ENCODE peak calls at places on chromosomes 16 and 17, in ten cellular contexts. One of them, this sample, is unnamed.

GRCh38 chr17:7296189-7296861 is 1.9 kb upstream of the YBX2 start:
- DNase-seq in stimulated activated CD4-positive, alpha-beta T cell treated with anti-CD3 and anti-CD28 coated beads, Interleukin-4, amount 100 ng/mL, for 24 hours: peak; percentile 65
- DNase-seq in activated T-helper 1 cell treated with Interleukin-2 at 50 U/mL for 16 hours: peak; percentile 53
- DNase-seq in HCEC 1CT: peak; percentile 73
- DNase-seq in fibroblast of the conjunctiva: peak; percentile 54
- DNase-seq in AG09309: no peak
- DNase-seq in omental fat pad: no peak
- DNase-seq in A549: peak; percentile 89
- DNase-seq in EH: peak; percentile 84
- DNase-seq in activated CD4-positive, CD25-positive, alpha-beta regulatory T cell: peak; percentile 44
- DNase-seq in this sample: peak; percentile 81

GRCh38 chr16:22955461-22956145 is 141.6 kb downstream of the HS3ST2 start:
- DNase-seq in A549: no peak
- DNase-seq in omental fat pad: no peak
- DNase-seq in AG09309: no peak
- DNase-seq in EH: no peak
- DNase-seq in fibroblast of the conjunctiva: no peak
- DNase-seq in HCEC 1CT: no peak
- DNase-seq in activated T-helper 1 cell treated with Interleukin-2 at 50 U/mL for 16 hours: no peak
- DNase-seq in activated CD4-positive, CD25-positive, alpha-beta regulatory T cell: no peak
- DNase-seq in stimulated activated CD4-positive, alpha-beta T cell treated with anti-CD3 and anti-CD28 coated beads, Interleukin-4, amount 100 ng/mL, for 24 hours: no peak
- DNase-seq in this sample: no peak

GRCh38 chr17:63405741-63406261 is 40.3 kb downstream of the CYB561 start:
- DNase-seq in activated CD4-positive, CD25-positive, alpha-beta regulatory T cell: no peak
- DNase-seq in stimulated activated CD4-positive, alpha-beta T cell treated with anti-CD3 and anti-CD28 coated beads, Interleukin-4, amount 100 ng/mL, for 24 hours: no peak
- DNase-seq in AG09309: peak; percentile 71
- DNase-seq in fibroblast of the conjunctiva: peak; percentile 81
- DNase-seq in activated T-helper 1 cell treated with Interleukin-2 at 50 U/mL for 16 hours: no peak
- DNase-seq in HCEC 1CT: peak; percentile 86
- DNase-seq in A549: peak; percentile 80
- DNase-seq in omental fat pad: no peak
- DNase-seq in EH: peak; percentile 81
- DNase-seq in this sample: no peak

GRCh38 chr17:73362697-73363096 is 50.9 kb upstream of the CDC42EP4 start:
- DNase-seq in A549: peak; percentile 24
- DNase-seq in fibroblast of the conjunctiva: no peak
- DNase-seq in HCEC 1CT: no peak
- DNase-seq in AG09309: no peak
- DNase-seq in stimulated activated CD4-positive, alpha-beta T cell treated with anti-CD3 and anti-CD28 coated beads, Interleukin-4, amount 100 ng/mL, for 24 hours: no peak
- DNase-seq in EH: no peak
- DNase-seq in activated T-helper 1 cell treated with Interleukin-2 at 50 U/mL for 16 hours: no peak
- DNase-seq in activated CD4-positive, CD25-positive, alpha-beta regulatory T cell: no peak
- DNase-seq in omental fat pad: no peak
- DNase-seq in this sample: no peak

GRCh38 chr16:15031596-15031995 is 24.3 kb downstream of the NTAN1 start:
- DNase-seq in AG09309: no peak
- DNase-seq in omental fat pad: no peak
- DNase-seq in A549: no peak
- DNase-seq in fibroblast of the conjunctiva: no peak
- DNase-seq in EH: no peak
- DNase-seq in activated T-helper 1 cell treated with Interleukin-2 at 50 U/mL for 16 hours: no peak
- DNase-seq in HCEC 1CT: no peak
- DNase-seq in activated CD4-positive, CD25-positive, alpha-beta regulatory T cell: no peak
- DNase-seq in stimulated activated CD4-positive, alpha-beta T cell treated with anti-CD3 and anti-CD28 coated beads, Interleukin-4, amount 100 ng/mL, for 24 hours: no peak
- DNase-seq in this sample: no peak

GRCh38 chr17:77438241-77439204 is 297.8 kb downstream of the SEC14L1 start:
- DNase-seq in AG09309: no peak
- DNase-seq in activated CD4-positive, CD25-positive, alpha-beta regulatory T cell: no peak
- DNase-seq in EH: no peak
- DNase-seq in omental fat pad: no peak
- DNase-seq in A549: no peak
- DNase-seq in fibroblast of the conjunctiva: no peak
- DNase-seq in HCEC 1CT: no peak
- DNase-seq in activated T-helper 1 cell treated with Interleukin-2 at 50 U/mL for 16 hours: no peak
- DNase-seq in stimulated activated CD4-positive, alpha-beta T cell treated with anti-CD3 and anti-CD28 coated beads, Interleukin-4, amount 100 ng/mL, for 24 hours: no peak
- DNase-seq in this sample: no peak

GRCh38 chr16:1052791-1053521 is 19.6 kb upstream of the SSTR5 start:
- DNase-seq in stimulated activated CD4-positive, alpha-beta T cell treated with anti-CD3 and anti-CD28 coated beads, Interleukin-4, amount 100 ng/mL, for 24 hours: no peak
- DNase-seq in AG09309: no peak
- DNase-seq in omental fat pad: no peak
- DNase-seq in activated CD4-positive, CD25-positive, alpha-beta regulatory T cell: no peak
- DNase-seq in EH: no peak
- DNase-seq in A549: no peak
- DNase-seq in fibroblast of the conjunctiva: no peak
- DNase-seq in HCEC 1CT: no peak
- DNase-seq in activated T-helper 1 cell treated with Interleukin-2 at 50 U/mL for 16 hours: no peak
- DNase-seq in this sample: no peak

GRCh38 chr17:80270836-80271235 is 10.2 kb downstream of the RNF213 start:
- DNase-seq in activated T-helper 1 cell treated with Interleukin-2 at 50 U/mL for 16 hours: no peak
- DNase-seq in fibroblast of the conjunctiva: no peak
- DNase-seq in EH: peak; percentile 42
- DNase-seq in A549: peak; percentile 59
- DNase-seq in AG09309: no peak
- DNase-seq in omental fat pad: no peak
- DNase-seq in stimulated activated CD4-positive, alpha-beta T cell treated with anti-CD3 and anti-CD28 coated beads, Interleukin-4, amount 100 ng/mL, for 24 hours: peak; percentile 64
- DNase-seq in HCEC 1CT: no peak
- DNase-seq in activated CD4-positive, CD25-positive, alpha-beta regulatory T cell: peak; percentile 14
- DNase-seq in this sample: no peak

GRCh38 chr17:32483451-32484019 is 3.3 kb upstream of the CDK5R1 start:
- DNase-seq in AG09309: peak; percentile 68
- DNase-seq in EH: peak; percentile 83
- DNase-seq in fibroblast of the conjunctiva: peak; percentile 60
- DNase-seq in HCEC 1CT: peak; percentile 64
- DNase-seq in omental fat pad: no peak
- DNase-seq in A549: peak; percentile 70
- DNase-seq in stimulated activated CD4-positive, alpha-beta T cell treated with anti-CD3 and anti-CD28 coated beads, Interleukin-4, amount 100 ng/mL, for 24 hours: peak; percentile 34
- DNase-seq in activated T-helper 1 cell treated with Interleukin-2 at 50 U/mL for 16 hours: no peak
- DNase-seq in activated CD4-positive, CD25-positive, alpha-beta regulatory T cell: no peak
- DNase-seq in this sample: no peak

GRCh38 chr17:17648762-17649161 is 32.5 kb upstream of the RAI1 start:
- DNase-seq in omental fat pad: no peak
- DNase-seq in AG09309: no peak
- DNase-seq in stimulated activated CD4-positive, alpha-beta T cell treated with anti-CD3 and anti-CD28 coated beads, Interleukin-4, amount 100 ng/mL, for 24 hours: no peak
- DNase-seq in activated CD4-positive, CD25-positive, alpha-beta regulatory T cell: no peak
- DNase-seq in HCEC 1CT: no peak
- DNase-seq in activated T-helper 1 cell treated with Interleukin-2 at 50 U/mL for 16 hours: no peak
- DNase-seq in EH: peak; percentile 42
- DNase-seq in A549: no peak
- DNase-seq in fibroblast of the conjunctiva: no peak
- DNase-seq in this sample: no peak

GRCh38 chr16:3971261-3971660 is 90.7 kb upstream of the CREBBP start:
- DNase-seq in activated CD4-positive, CD25-positive, alpha-beta regulatory T cell: no peak
- DNase-seq in omental fat pad: no peak
- DNase-seq in AG09309: no peak
- DNase-seq in fibroblast of the conjunctiva: no peak
- DNase-seq in EH: peak; percentile 92
- DNase-seq in A549: peak; percentile 32
- DNase-seq in activated T-helper 1 cell treated with Interleukin-2 at 50 U/mL for 16 hours: no peak
- DNase-seq in HCEC 1CT: peak; percentile 82
- DNase-seq in stimulated activated CD4-positive, alpha-beta T cell treated with anti-CD3 and anti-CD28 coated beads, Interleukin-4, amount 100 ng/mL, for 24 hours: no peak
- DNase-seq in this sample: no peak

GRCh38 chr16:8547756-8548155 is 42.6 kb downstream of the TMEM114 start:
- DNase-seq in omental fat pad: no peak
- DNase-seq in HCEC 1CT: no peak
- DNase-seq in activated CD4-positive, CD25-positive, alpha-beta regulatory T cell: no peak
- DNase-seq in activated T-helper 1 cell treated with Interleukin-2 at 50 U/mL for 16 hours: no peak
- DNase-seq in EH: no peak
- DNase-seq in A549: no peak
- DNase-seq in fibroblast of the conjunctiva: no peak
- DNase-seq in stimulated activated CD4-positive, alpha-beta T cell treated with anti-CD3 and anti-CD28 coated beads, Interleukin-4, amount 100 ng/mL, for 24 hours: no peak
- DNase-seq in AG09309: no peak
- DNase-seq in this sample: no peak

GRCh38 chr17:37774508-37774907 is 29.6 kb upstream of the HNF1B start:
- DNase-seq in AG09309: no peak
- DNase-seq in EH: no peak
- DNase-seq in HCEC 1CT: no peak
- DNase-seq in A549: no peak
- DNase-seq in fibroblast of the conjunctiva: no peak
- DNase-seq in stimulated activated CD4-positive, alpha-beta T cell treated with anti-CD3 and anti-CD28 coated beads, Interleukin-4, amount 100 ng/mL, for 24 hours: peak; percentile 39
- DNase-seq in activated CD4-positive, CD25-positive, alpha-beta regulatory T cell: no peak
- DNase-seq in activated T-helper 1 cell treated with Interleukin-2 at 50 U/mL for 16 hours: no peak
- DNase-seq in omental fat pad: no peak
- DNase-seq in this sample: no peak

GRCh38 chr16:1094601-1095449 is 1.2 kb downstream of the C1QTNF8 start:
- DNase-seq in stimulated activated CD4-positive, alpha-beta T cell treated with anti-CD3 and anti-CD28 coated beads, Interleukin-4, amount 100 ng/mL, for 24 hours: no peak
- DNase-seq in omental fat pad: no peak
- DNase-seq in activated T-helper 1 cell treated with Interleukin-2 at 50 U/mL for 16 hours: no peak
- DNase-seq in fibroblast of the conjunctiva: no peak
- DNase-seq in AG09309: no peak
- DNase-seq in activated CD4-positive, CD25-positive, alpha-beta regulatory T cell: no peak
- DNase-seq in A549: no peak
- DNase-seq in EH: no peak
- DNase-seq in HCEC 1CT: no peak
- DNase-seq in this sample: no peak

GRCh38 chr16:10069374-10069773 is 112.9 kb downstream of the GRIN2A start:
- DNase-seq in fibroblast of the conjunctiva: no peak
- DNase-seq in omental fat pad: no peak
- DNase-seq in EH: no peak
- DNase-seq in activated CD4-positive, CD25-positive, alpha-beta regulatory T cell: no peak
- DNase-seq in stimulated activated CD4-positive, alpha-beta T cell treated with anti-CD3 and anti-CD28 coated beads, Interleukin-4, amount 100 ng/mL, for 24 hours: no peak
- DNase-seq in activated T-helper 1 cell treated with Interleukin-2 at 50 U/mL for 16 hours: no peak
- DNase-seq in HCEC 1CT: no peak
- DNase-seq in AG09309: no peak
- DNase-seq in A549: no peak
- DNase-seq in this sample: no peak

GRCh38 chr17:65670667-65671371 is 109.4 kb upstream of the AXIN2 start:
- DNase-seq in omental fat pad: no peak
- DNase-seq in A549: no peak
- DNase-seq in activated T-helper 1 cell treated with Interleukin-2 at 50 U/mL for 16 hours: no peak
- DNase-seq in AG09309: no peak
- DNase-seq in HCEC 1CT: no peak
- DNase-seq in EH: no peak
- DNase-seq in stimulated activated CD4-positive, alpha-beta T cell treated with anti-CD3 and anti-CD28 coated beads, Interleukin-4, amount 100 ng/mL, for 24 hours: no peak
- DNase-seq in activated CD4-positive, CD25-positive, alpha-beta regulatory T cell: no peak
- DNase-seq in fibroblast of the conjunctiva: no peak
- DNase-seq in this sample: no peak

GRCh38 chr17:69069289-69069688 is 8.6 kb upstream of the ABCA9 start:
- DNase-seq in HCEC 1CT: no peak
- DNase-seq in stimulated activated CD4-positive, alpha-beta T cell treated with anti-CD3 and anti-CD28 coated beads, Interleukin-4, amount 100 ng/mL, for 24 hours: no peak
- DNase-seq in AG09309: no peak
- DNase-seq in A549: no peak
- DNase-seq in fibroblast of the conjunctiva: no peak
- DNase-seq in activated CD4-positive, CD25-positive, alpha-beta regulatory T cell: no peak
- DNase-seq in activated T-helper 1 cell treated with Interleukin-2 at 50 U/mL for 16 hours: no peak
- DNase-seq in omental fat pad: no peak
- DNase-seq in EH: no peak
- DNase-seq in this sample: no peak

GRCh38 chr17:58341861-58342475 is 10.0 kb downstream of the SUPT4H1 start:
- DNase-seq in fibroblast of the conjunctiva: no peak
- DNase-seq in EH: no peak
- DNase-seq in activated T-helper 1 cell treated with Interleukin-2 at 50 U/mL for 16 hours: no peak
- DNase-seq in A549: no peak
- DNase-seq in HCEC 1CT: no peak
- DNase-seq in stimulated activated CD4-positive, alpha-beta T cell treated with anti-CD3 and anti-CD28 coated beads, Interleukin-4, amount 100 ng/mL, for 24 hours: no peak
- DNase-seq in AG09309: no peak
- DNase-seq in activated CD4-positive, CD25-positive, alpha-beta regulatory T cell: no peak
- DNase-seq in omental fat pad: no peak
- DNase-seq in this sample: no peak

GRCh38 chr16:66028505-66029216 is 337.8 kb upstream of the CDH5 start:
- DNase-seq in HCEC 1CT: peak; percentile 77
- DNase-seq in activated T-helper 1 cell treated with Interleukin-2 at 50 U/mL for 16 hours: no peak
- DNase-seq in AG09309: peak; percentile 75
- DNase-seq in omental fat pad: no peak
- DNase-seq in EH: peak; percentile 91
- DNase-seq in A549: no peak
- DNase-seq in stimulated activated CD4-positive, alpha-beta T cell treated with anti-CD3 and anti-CD28 coated beads, Interleukin-4, amount 100 ng/mL, for 24 hours: no peak
- DNase-seq in fibroblast of the conjunctiva: peak; percentile 42
- DNase-seq in activated CD4-positive, CD25-positive, alpha-beta regulatory T cell: no peak
- DNase-seq in this sample: no peak

GRCh38 chr17:76725580-76726230 is 701 bp downstream of the JMJD6 start:
- DNase-seq in EH: peak; percentile 67
- DNase-seq in AG09309: no peak
- DNase-seq in A549: peak; percentile 58
- DNase-seq in fibroblast of the conjunctiva: no peak
- DNase-seq in HCEC 1CT: peak; percentile 45
- DNase-seq in stimulated activated CD4-positive, alpha-beta T cell treated with anti-CD3 and anti-CD28 coated beads, Interleukin-4, amount 100 ng/mL, for 24 hours: peak; percentile 77
- DNase-seq in activated CD4-positive, CD25-positive, alpha-beta regulatory T cell: peak; percentile 52
- DNase-seq in activated T-helper 1 cell treated with Interleukin-2 at 50 U/mL for 16 hours: peak; percentile 56
- DNase-seq in omental fat pad: peak; percentile 49
- DNase-seq in this sample: peak; percentile 89

GRCh38 chr17:4631836-4632582 is 9.5 kb downstream of the ALOX15 start:
- DNase-seq in stimulated activated CD4-positive, alpha-beta T cell treated with anti-CD3 and anti-CD28 coated beads, Interleukin-4, amount 100 ng/mL, for 24 hours: no peak
- DNase-seq in activated T-helper 1 cell treated with Interleukin-2 at 50 U/mL for 16 hours: no peak
- DNase-seq in fibroblast of the conjunctiva: no peak
- DNase-seq in AG09309: no peak
- DNase-seq in activated CD4-positive, CD25-positive, alpha-beta regulatory T cell: no peak
- DNase-seq in HCEC 1CT: no peak
- DNase-seq in EH: peak; percentile 17
- DNase-seq in omental fat pad: no peak
- DNase-seq in A549: no peak
- DNase-seq in this sample: no peak

GRCh38 chr17:50575581-50576210 is 15.2 kb downstream of the CACNA1G start:
- DNase-seq in EH: no peak
- DNase-seq in activated T-helper 1 cell treated with Interleukin-2 at 50 U/mL for 16 hours: no peak
- DNase-seq in fibroblast of the conjunctiva: no peak
- DNase-seq in stimulated activated CD4-positive, alpha-beta T cell treated with anti-CD3 and anti-CD28 coated beads, Interleukin-4, amount 100 ng/mL, for 24 hours: no peak
- DNase-seq in A549: no peak
- DNase-seq in activated CD4-positive, CD25-positive, alpha-beta regulatory T cell: no peak
- DNase-seq in omental fat pad: no peak
- DNase-seq in AG09309: no peak
- DNase-seq in HCEC 1CT: no peak
- DNase-seq in this sample: no peak